ENCODE peak calls at places on chromosomes 2 and 18, in ten cellular contexts. One of them, this sample, is unnamed.

GRCh38 chr2:220166616-220167015 is 539.2 kb downstream of the SLC4A3 start:
- DNase-seq in astrocyte of the spinal cord: no peak
- DNase-seq in cardiac fibroblast: peak
- DNase-seq in activated CD8-positive, alpha-beta T cell treated with anti-CD3 and anti-CD28 coated beads for 36 hours: no peak
- DNase-seq in GM20000: no peak
- DNase-seq in GM12865: no peak
- DNase-seq in K562: no peak
- DNase-seq in HepG2: no peak
- DNase-seq in choroid plexus epithelial cell: peak
- DNase-seq in WTC11: no peak
- DNase-seq in this sample: no peak

GRCh38 chr2:199223791-199224190 is 233.9 kb downstream of the SATB2 start:
- DNase-seq in choroid plexus epithelial cell: peak
- DNase-seq in GM12865: no peak
- DNase-seq in K562: no peak
- DNase-seq in GM20000: no peak
- DNase-seq in WTC11: no peak
- DNase-seq in astrocyte of the spinal cord: peak
- DNase-seq in cardiac fibroblast: peak
- DNase-seq in activated CD8-positive, alpha-beta T cell treated with anti-CD3 and anti-CD28 coated beads for 36 hours: no peak
- DNase-seq in HepG2: peak
- DNase-seq in this sample: peak

GRCh38 chr18:6683112-6683876 is 46.2 kb upstream of the ARHGAP28 start:
- DNase-seq in GM12865: no peak
- DNase-seq in HepG2: no peak
- DNase-seq in GM20000: no peak
- DNase-seq in choroid plexus epithelial cell: no peak
- DNase-seq in cardiac fibroblast: no peak
- DNase-seq in activated CD8-positive, alpha-beta T cell treated with anti-CD3 and anti-CD28 coated beads for 36 hours: no peak
- DNase-seq in WTC11: peak
- DNase-seq in K562: peak
- DNase-seq in astrocyte of the spinal cord: no peak
- DNase-seq in this sample: no peak

GRCh38 chr2:15313657-15314056 is 247.5 kb downstream of the NBAS start:
- DNase-seq in astrocyte of the spinal cord: peak
- DNase-seq in K562: no peak
- DNase-seq in WTC11: no peak
- DNase-seq in HepG2: no peak
- DNase-seq in activated CD8-positive, alpha-beta T cell treated with anti-CD3 and anti-CD28 coated beads for 36 hours: peak
- DNase-seq in cardiac fibroblast: peak
- DNase-seq in choroid plexus epithelial cell: peak
- DNase-seq in GM20000: peak
- DNase-seq in GM12865: peak
- DNase-seq in this sample: peak

GRCh38 chr18:64115906-64116305 is 33.0 kb downstream of the LINC00305 start:
- DNase-seq in WTC11: no peak
- DNase-seq in K562: no peak
- DNase-seq in activated CD8-positive, alpha-beta T cell treated with anti-CD3 and anti-CD28 coated beads for 36 hours: no peak
- DNase-seq in choroid plexus epithelial cell: peak
- DNase-seq in GM20000: no peak
- DNase-seq in HepG2: no peak
- DNase-seq in cardiac fibroblast: no peak
- DNase-seq in astrocyte of the spinal cord: no peak
- DNase-seq in GM12865: no peak
- DNase-seq in this sample: no peak

GRCh38 chr2:102698369-102699111 is 63.3 kb upstream of the TMEM182 start:
- DNase-seq in K562: peak
- DNase-seq in GM20000: no peak
- DNase-seq in WTC11: no peak
- DNase-seq in choroid plexus epithelial cell: no peak
- DNase-seq in astrocyte of the spinal cord: no peak
- DNase-seq in cardiac fibroblast: no peak
- DNase-seq in HepG2: no peak
- DNase-seq in activated CD8-positive, alpha-beta T cell treated with anti-CD3 and anti-CD28 coated beads for 36 hours: no peak
- DNase-seq in GM12865: peak
- DNase-seq in this sample: peak

GRCh38 chr2:159290289-159290907 is 3.9 kb upstream of the WDSUB1 start:
- DNase-seq in GM12865: peak
- DNase-seq in GM20000: no peak
- DNase-seq in choroid plexus epithelial cell: peak
- DNase-seq in WTC11: no peak
- DNase-seq in cardiac fibroblast: peak
- DNase-seq in HepG2: peak
- DNase-seq in K562: no peak
- DNase-seq in astrocyte of the spinal cord: peak
- DNase-seq in activated CD8-positive, alpha-beta T cell treated with anti-CD3 and anti-CD28 coated beads for 36 hours: peak
- DNase-seq in this sample: peak

GRCh38 chr18:79687806-79688205 is 8.2 kb downstream of the CTDP1 start:
- DNase-seq in activated CD8-positive, alpha-beta T cell treated with anti-CD3 and anti-CD28 coated beads for 36 hours: no peak
- DNase-seq in K562: no peak
- DNase-seq in choroid plexus epithelial cell: peak
- DNase-seq in cardiac fibroblast: peak
- DNase-seq in WTC11: no peak
- DNase-seq in astrocyte of the spinal cord: peak
- DNase-seq in GM12865: no peak
- DNase-seq in HepG2: no peak
- DNase-seq in GM20000: peak
- DNase-seq in this sample: peak

GRCh38 chr2:215712850-215713230 is 277.0 kb upstream of the FN1 start:
- DNase-seq in K562: no peak
- DNase-seq in astrocyte of the spinal cord: peak
- DNase-seq in GM20000: no peak
- DNase-seq in activated CD8-positive, alpha-beta T cell treated with anti-CD3 and anti-CD28 coated beads for 36 hours: no peak
- DNase-seq in GM12865: no peak
- DNase-seq in cardiac fibroblast: no peak
- DNase-seq in HepG2: peak
- DNase-seq in WTC11: no peak
- DNase-seq in choroid plexus epithelial cell: peak
- DNase-seq in this sample: no peak

GRCh38 chr18:11412790-11413189 is 196.6 kb upstream of the SLC35G4 start:
- DNase-seq in astrocyte of the spinal cord: no peak
- DNase-seq in WTC11: no peak
- DNase-seq in GM20000: no peak
- DNase-seq in K562: no peak
- DNase-seq in HepG2: no peak
- DNase-seq in cardiac fibroblast: no peak
- DNase-seq in GM12865: no peak
- DNase-seq in choroid plexus epithelial cell: no peak
- DNase-seq in activated CD8-positive, alpha-beta T cell treated with anti-CD3 and anti-CD28 coated beads for 36 hours: no peak
- DNase-seq in this sample: no peak

GRCh38 chr18:74840492-74841167 is 243.0 kb downstream of the ZNF407 start:
- DNase-seq in activated CD8-positive, alpha-beta T cell treated with anti-CD3 and anti-CD28 coated beads for 36 hours: peak
- DNase-seq in GM12865: no peak
- DNase-seq in HepG2: peak
- DNase-seq in astrocyte of the spinal cord: peak
- DNase-seq in cardiac fibroblast: peak
- DNase-seq in K562: no peak
- DNase-seq in WTC11: no peak
- DNase-seq in choroid plexus epithelial cell: peak
- DNase-seq in GM20000: no peak
- DNase-seq in this sample: peak

GRCh38 chr2:213847316-213847715 is 563.1 kb downstream of the SPAG16 start:
- DNase-seq in GM12865: no peak
- DNase-seq in HepG2: no peak
- DNase-seq in WTC11: no peak
- DNase-seq in cardiac fibroblast: no peak
- DNase-seq in astrocyte of the spinal cord: no peak
- DNase-seq in choroid plexus epithelial cell: no peak
- DNase-seq in GM20000: no peak
- DNase-seq in K562: no peak
- DNase-seq in activated CD8-positive, alpha-beta T cell treated with anti-CD3 and anti-CD28 coated beads for 36 hours: no peak
- DNase-seq in this sample: no peak

GRCh38 chr18:13392899-13393298 is 174.3 kb downstream of the LDLRAD4 start:
- DNase-seq in cardiac fibroblast: no peak
- DNase-seq in HepG2: no peak
- DNase-seq in K562: no peak
- DNase-seq in WTC11: no peak
- DNase-seq in GM20000: no peak
- DNase-seq in activated CD8-positive, alpha-beta T cell treated with anti-CD3 and anti-CD28 coated beads for 36 hours: no peak
- DNase-seq in astrocyte of the spinal cord: no peak
- DNase-seq in GM12865: no peak
- DNase-seq in choroid plexus epithelial cell: no peak
- DNase-seq in this sample: no peak

GRCh38 chr2:38026846-38027245 is 49.1 kb downstream of the CYP1B1 start:
- DNase-seq in activated CD8-positive, alpha-beta T cell treated with anti-CD3 and anti-CD28 coated beads for 36 hours: no peak
- DNase-seq in K562: no peak
- DNase-seq in astrocyte of the spinal cord: no peak
- DNase-seq in cardiac fibroblast: no peak
- DNase-seq in choroid plexus epithelial cell: no peak
- DNase-seq in GM12865: no peak
- DNase-seq in GM20000: no peak
- DNase-seq in HepG2: no peak
- DNase-seq in WTC11: no peak
- DNase-seq in this sample: peak
- TF ChIP-seq CTCF in activated CD8-positive, alpha-beta T cell treated with anti-CD3 and anti-CD28 coated beads for 36 hours: no peak
- TF ChIP-seq CTCF in K562: no peak
- TF ChIP-seq CTCF in astrocyte of the spinal cord: no peak
- TF ChIP-seq CTCF in cardiac fibroblast: no peak
- TF ChIP-seq CTCF in choroid plexus epithelial cell: no peak
- TF ChIP-seq CTCF in GM12865: no peak
- TF ChIP-seq CTCF in GM20000: no peak
- TF ChIP-seq CTCF in HepG2: no peak
- TF ChIP-seq CTCF in WTC11: no peak
- TF ChIP-seq CTCF in this sample: no peak

GRCh38 chr18:24734058-24734457 is 273.6 kb downstream of the HRH4 start:
- DNase-seq in activated CD8-positive, alpha-beta T cell treated with anti-CD3 and anti-CD28 coated beads for 36 hours: peak
- DNase-seq in astrocyte of the spinal cord: no peak
- DNase-seq in HepG2: peak
- DNase-seq in choroid plexus epithelial cell: peak
- DNase-seq in GM12865: no peak
- DNase-seq in K562: no peak
- DNase-seq in cardiac fibroblast: no peak
- DNase-seq in GM20000: no peak
- DNase-seq in WTC11: peak
- DNase-seq in this sample: peak
- TF ChIP-seq CTCF in activated CD8-positive, alpha-beta T cell treated with anti-CD3 and anti-CD28 coated beads for 36 hours: no peak
- TF ChIP-seq CTCF in astrocyte of the spinal cord: no peak
- TF ChIP-seq CTCF in HepG2: peak
- TF ChIP-seq CTCF in choroid plexus epithelial cell: no peak
- TF ChIP-seq CTCF in GM12865: no peak
- TF ChIP-seq CTCF in K562: no peak
- TF ChIP-seq CTCF in cardiac fibroblast: no peak
- TF ChIP-seq CTCF in GM20000: no peak
- TF ChIP-seq CTCF in WTC11: no peak
- TF ChIP-seq CTCF in this sample: peak

GRCh38 chr2:240566203-240567136 is 1.8 kb upstream of the RNPEPL1 start:
- DNase-seq in WTC11: peak
- DNase-seq in choroid plexus epithelial cell: peak
- DNase-seq in K562: peak
- DNase-seq in HepG2: peak
- DNase-seq in GM20000: peak
- DNase-seq in GM12865: peak
- DNase-seq in astrocyte of the spinal cord: peak
- DNase-seq in cardiac fibroblast: peak
- DNase-seq in activated CD8-positive, alpha-beta T cell treated with anti-CD3 and anti-CD28 coated beads for 36 hours: peak
- DNase-seq in this sample: peak

GRCh38 chr2:240569523-240569997 is 1.3 kb downstream of the RNPEPL1 start:
- DNase-seq in WTC11: peak
- DNase-seq in GM20000: no peak
- DNase-seq in choroid plexus epithelial cell: no peak
- DNase-seq in astrocyte of the spinal cord: no peak
- DNase-seq in HepG2: no peak
- DNase-seq in GM12865: peak
- DNase-seq in activated CD8-positive, alpha-beta T cell treated with anti-CD3 and anti-CD28 coated beads for 36 hours: no peak
- DNase-seq in K562: no peak
- DNase-seq in cardiac fibroblast: no peak
- DNase-seq in this sample: no peak

GRCh38 chr2:240568678-240569522 is 616 bp downstream of the RNPEPL1 start:
- DNase-seq in GM12865: peak
- DNase-seq in GM20000: peak
- DNase-seq in WTC11: peak
- DNase-seq in choroid plexus epithelial cell: peak
- DNase-seq in activated CD8-positive, alpha-beta T cell treated with anti-CD3 and anti-CD28 coated beads for 36 hours: peak
- DNase-seq in cardiac fibroblast: peak
- DNase-seq in K562: peak
- DNase-seq in astrocyte of the spinal cord: peak
- DNase-seq in HepG2: no peak
- DNase-seq in this sample: peak

GRCh38 chr2:240567137-240567871 is 980 bp upstream of the RNPEPL1 start:
- DNase-seq in GM20000: no peak
- DNase-seq in cardiac fibroblast: no peak
- DNase-seq in astrocyte of the spinal cord: no peak
- DNase-seq in GM12865: peak
- DNase-seq in activated CD8-positive, alpha-beta T cell treated with anti-CD3 and anti-CD28 coated beads for 36 hours: peak
- DNase-seq in K562: no peak
- DNase-seq in WTC11: peak
- DNase-seq in choroid plexus epithelial cell: peak
- DNase-seq in HepG2: no peak
- DNase-seq in this sample: peak

GRCh38 chr2:240567872-240568677 is at the start of gene RNPEPL1:
- DNase-seq in choroid plexus epithelial cell: no peak
- DNase-seq in GM20000: peak
- DNase-seq in K562: peak
- DNase-seq in GM12865: peak
- DNase-seq in activated CD8-positive, alpha-beta T cell treated with anti-CD3 and anti-CD28 coated beads for 36 hours: peak
- DNase-seq in HepG2: no peak
- DNase-seq in cardiac fibroblast: peak
- DNase-seq in WTC11: peak
- DNase-seq in astrocyte of the spinal cord: no peak
- DNase-seq in this sample: peak
- TF ChIP-seq CTCF in choroid plexus epithelial cell: no peak
- TF ChIP-seq CTCF in GM20000: no peak
- TF ChIP-seq CTCF in K562: no peak
- TF ChIP-seq CTCF in GM12865: no peak
- TF ChIP-seq CTCF in activated CD8-positive, alpha-beta T cell treated with anti-CD3 and anti-CD28 coated beads for 36 hours: no peak
- TF ChIP-seq CTCF in HepG2: no peak
- TF ChIP-seq CTCF in cardiac fibroblast: no peak
- TF ChIP-seq CTCF in WTC11: no peak
- TF ChIP-seq CTCF in astrocyte of the spinal cord: no peak
- TF ChIP-seq CTCF in this sample: no peak

DNA sequence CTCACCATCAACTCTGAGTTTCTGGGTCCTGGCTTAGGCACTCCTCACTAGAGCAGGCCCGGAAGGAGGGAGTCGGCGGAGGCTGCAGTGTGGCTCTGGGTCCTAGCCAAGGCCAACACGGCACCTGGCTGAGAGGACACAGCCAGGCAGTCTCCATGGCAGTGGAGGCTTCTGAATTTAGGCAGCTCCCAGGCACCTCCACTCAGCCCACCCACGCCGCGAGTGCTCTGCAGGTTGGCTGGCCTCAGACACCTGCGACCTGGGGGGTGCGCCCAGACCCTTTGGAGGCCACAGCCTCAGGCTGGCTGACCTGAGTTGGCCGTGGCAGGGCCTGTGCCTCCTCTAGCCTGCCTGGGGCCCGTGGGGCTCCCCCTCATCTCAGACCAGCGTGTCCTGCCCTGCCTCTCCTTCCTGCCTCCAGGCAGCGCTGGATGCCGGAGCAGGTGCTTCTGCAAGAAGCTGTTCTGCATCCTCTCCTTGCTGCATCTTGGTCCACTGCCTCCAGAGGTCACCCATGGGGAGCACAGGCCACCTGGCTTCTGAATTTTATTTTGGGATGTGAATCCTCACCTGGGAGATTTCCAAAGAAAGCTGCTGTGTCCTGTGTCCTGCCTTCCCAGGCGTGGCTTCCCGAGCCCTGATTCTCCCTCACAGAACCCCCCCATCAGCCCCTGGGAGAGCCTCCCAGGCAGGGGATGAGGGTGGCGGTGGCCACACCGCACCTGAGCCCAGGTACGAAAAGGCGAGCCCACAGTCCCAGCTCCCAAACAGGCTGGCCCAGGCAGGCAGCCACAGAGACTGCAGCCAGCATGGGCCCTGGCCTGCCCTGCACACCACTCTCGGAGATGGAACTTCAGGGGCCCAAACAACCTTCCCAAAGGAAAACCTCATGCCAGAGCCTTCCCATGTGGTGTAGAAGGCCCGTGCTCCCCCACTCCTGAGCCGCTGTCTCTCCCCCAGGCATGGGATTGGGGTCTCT is 23.4 kb downstream of the AQP12A start:
- DNase-seq in astrocyte of the spinal cord: no peak
- DNase-seq in GM12865: no peak
- DNase-seq in WTC11: no peak
- DNase-seq in cardiac fibroblast: no peak
- DNase-seq in HepG2: no peak
- DNase-seq in K562: no peak
- DNase-seq in activated CD8-positive, alpha-beta T cell treated with anti-CD3 and anti-CD28 coated beads for 36 hours: no peak
- DNase-seq in choroid plexus epithelial cell: no peak
- DNase-seq in GM20000: no peak
- DNase-seq in this sample: no peak
- TF ChIP-seq CTCF in astrocyte of the spinal cord: no peak
- TF ChIP-seq CTCF in GM12865: no peak
- TF ChIP-seq CTCF in WTC11: no peak
- TF ChIP-seq CTCF in cardiac fibroblast: no peak
- TF ChIP-seq CTCF in HepG2: no peak
- TF ChIP-seq CTCF in K562: no peak
- TF ChIP-seq CTCF in activated CD8-positive, alpha-beta T cell treated with anti-CD3 and anti-CD28 coated beads for 36 hours: no peak
- TF ChIP-seq CTCF in choroid plexus epithelial cell: no peak
- TF ChIP-seq CTCF in GM20000: no peak
- TF ChIP-seq CTCF in this sample: no peak

This sample was measured in epithelial cell of esophagus.